ENCODE peak calls at places on chromosome X, in four cellular contexts. K, B, F and G are unnamed samples.

GRCh38 chrX:104137496-104137895 is 19.3 kb downstream of the SLC25A53 start:
- DNase-seq in K (peak), B (peak), F (no peak), G (no peak)

GRCh38 chrX:129843209-129843458 is 552 bp downstream of the ZDHHC9 start:
- DNase-seq in K (peak), B (no peak), F (no peak), G (no peak)

GRCh38 chrX:115460565-115460888 is 100.4 kb upstream of the PLS3 start:
- DNase-seq in K (peak), B (no peak), F (no peak), G (peak)

GRCh38 chrX:155997436-155997835 is at the start of gene IL9R:
- DNase-seq in K (no peak), B (peak), F (peak), G (no peak)

GRCh38 chrX:110786486-110786885 is 9.1 kb downstream of the CHRDL1 start:
- DNase-seq in K (no peak), B (no peak), F (no peak), G (peak)

GRCh38 chrX:118839334-118839958 is 15.8 kb downstream of the ZCCHC12 start:
- DNase-seq in K (peak), B (peak), F (no peak), G (peak)

GRCh38 chrX:2502668-2503519 is 2.1 kb upstream of the DHRSX start:
- DNase-seq in K (no peak), B (peak), F (no peak), G (peak)

GRCh38 chrX:123918106-123918721 is 43.3 kb upstream of the STAG2 start:
- DNase-seq in K (no peak), B (no peak), F (no peak), G (no peak)

GRCh38 chrX:120549483-120550452 is 11.0 kb downstream of the CUL4B start:
- DNase-seq in K (peak), B (peak), F (no peak), G (peak)

GRCh38 chrX:20594985-20595384 is 328.3 kb upstream of the RPS6KA3 start:
- DNase-seq in K (no peak), B (no peak), F (no peak), G (no peak)

GRCh38 chrX:13334491-13334890 is 14.6 kb upstream of the ATXN3L start:
- DNase-seq in K (no peak), B (no peak), F (no peak), G (peak)

GRCh38 chrX:3748052-3748559 is 34.7 kb upstream of the PRKX start:
- DNase-seq in K (no peak), B (no peak), F (no peak), G (no peak)

GRCh38 chrX:150517303-150517896 is 51.0 kb upstream of the MTM1 start:
- DNase-seq in K (no peak), B (no peak), F (no peak), G (peak)

GRCh38 chrX:130098202-130098552 is 12.1 kb downstream of the ELF4 start:
- DNase-seq in K (no peak), B (no peak), F (no peak), G (no peak)

GRCh38 chrX:18890724-18891560 is 93.0 kb downstream of the PHKA2 start:
- DNase-seq in K (no peak), B (no peak), F (no peak), G (no peak)

GRCh38 chrX:18892881-18893280 is 91.0 kb downstream of the PHKA2 start:
- DNase-seq in K (no peak), B (no peak), F (no peak), G (no peak)

GRCh38 chrX:18893536-18893935 is 90.4 kb downstream of the PHKA2 start:
- DNase-seq in K (no peak), B (no peak), F (no peak), G (no peak)

GRCh38 chrX:18889982-18890381 is 93.9 kb downstream of the PHKA2 start:
- DNase-seq in K (no peak), B (no peak), F (no peak), G (no peak)

DNA sequence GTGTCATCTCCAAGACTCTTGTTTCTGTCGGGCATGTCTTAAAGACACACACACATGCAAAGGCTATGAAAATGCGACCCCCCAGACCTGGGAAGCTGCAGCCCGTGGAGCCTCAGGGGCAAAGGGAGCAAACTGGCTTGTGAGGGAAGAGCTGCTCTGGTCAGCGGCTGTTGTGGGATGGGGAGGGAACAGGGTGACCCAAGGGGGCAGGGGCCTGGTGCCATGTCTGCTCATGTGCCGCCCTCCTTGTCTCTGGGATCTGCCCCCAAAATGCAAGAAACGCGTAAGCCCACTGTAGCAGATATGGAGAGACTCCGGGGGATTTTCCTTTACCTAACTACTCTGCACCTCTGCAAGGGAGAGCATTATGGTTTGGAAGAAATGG is 92.4 kb downstream of the PHKA2 start:
- DNase-seq in K (no peak), B (no peak), F (no peak), G (no peak)
- TF ChIP-seq FOS in K (no peak), B (no peak), F (no peak), G (no peak)

DNA sequence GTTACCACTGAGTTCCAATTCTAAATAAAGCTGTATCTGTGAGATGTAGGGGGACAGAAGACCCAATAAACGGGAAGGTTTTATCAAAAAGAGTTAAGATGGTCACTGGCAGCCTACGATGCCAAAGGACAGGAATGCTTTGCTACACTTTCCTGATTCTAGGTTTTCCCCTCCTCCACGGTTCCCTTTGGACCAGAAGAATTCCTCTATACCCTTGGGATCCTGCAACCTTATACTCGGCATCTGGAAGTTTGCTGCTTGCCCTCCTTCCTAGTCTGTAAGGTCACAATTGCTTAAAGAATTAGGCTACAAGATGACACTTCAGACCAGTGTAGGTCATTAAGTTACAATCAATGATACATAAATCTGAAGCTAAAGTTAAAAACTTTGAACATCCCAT is 64.3 kb downstream of the SCML2 start:
- DNase-seq in K (no peak), B (no peak), F (no peak), G (no peak)
- H3K4me3 ChIP-seq in K (no peak), B (no peak), F (no peak), G (no peak)

GRCh38 chrX:108347800-108348199 is 90.4 kb downstream of the COL4A6 start:
- DNase-seq in K (peak), B (no peak), F (no peak), G (no peak)
- TF ChIP-seq FOS in K (no peak), B (no peak), F (no peak), G (no peak)

GRCh38 chrX:153919281-153919680 is 6.8 kb downstream of the ARHGAP4 start:
- DNase-seq in K (no peak), B (no peak), F (no peak), G (no peak)

GRCh38 chrX:153921070-153921469 is 5.0 kb downstream of the ARHGAP4 start:
- DNase-seq in K (no peak), B (no peak), F (no peak), G (no peak)

GRCh38 chrX:153921511-153922285 is 4.4 kb downstream of the ARHGAP4 start:
- DNase-seq in K (no peak), B (no peak), F (no peak), G (no peak)

GRCh38 chrX:153920546-153920945 is 5.5 kb downstream of the ARHGAP4 start:
- DNase-seq in K (no peak), B (no peak), F (no peak), G (no peak)

GRCh38 chrX:153917814-153918213 is 8.2 kb downstream of the ARHGAP4 start:
- DNase-seq in K (no peak), B (no peak), F (no peak), G (no peak)
- H3K4me3 ChIP-seq in K (no peak), B (no peak), F (no peak), G (no peak)

DNA sequence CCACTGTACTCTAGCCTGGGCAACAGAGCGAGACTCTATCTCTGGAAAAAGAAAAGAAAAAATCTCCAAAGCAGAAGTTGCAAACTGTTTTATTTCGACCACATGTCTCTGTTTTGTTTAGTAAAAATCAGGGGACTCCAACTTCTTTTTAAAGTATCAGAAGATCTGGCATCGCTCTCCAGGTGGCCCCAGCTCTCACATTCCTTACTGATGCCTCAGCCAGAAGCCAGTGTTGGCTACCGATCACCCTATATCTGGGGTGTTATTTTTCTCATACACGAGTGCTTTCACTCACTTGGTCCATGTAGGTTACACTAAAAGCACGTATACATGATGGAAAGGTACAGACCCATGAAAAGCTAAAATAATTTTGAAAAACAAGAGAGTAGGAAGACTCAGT is 8.3 kb downstream of the MPP1 start:
- DNase-seq in K (no peak), B (no peak), F (no peak), G (no peak)
- TF ChIP-seq FOS in K (no peak), B (no peak), F (no peak), G (no peak)

DNA sequence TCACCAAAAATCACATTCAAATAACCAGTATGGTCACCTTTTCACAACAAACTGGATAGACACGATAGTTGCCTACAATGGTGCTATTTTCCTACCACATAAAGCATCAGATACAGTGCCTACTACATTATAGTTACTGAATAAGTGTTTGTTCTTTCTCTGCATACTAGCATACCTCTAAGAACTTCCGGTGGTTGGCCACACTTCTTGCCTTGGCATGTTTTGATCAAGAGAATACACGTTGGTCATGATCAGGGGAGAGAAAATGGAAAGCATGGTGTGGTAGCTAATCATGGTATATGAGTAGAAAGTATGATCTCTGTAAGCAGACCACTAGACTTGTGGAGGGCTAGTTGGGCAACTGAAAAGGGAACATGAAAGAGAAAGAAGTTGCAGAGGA is 322.8 kb upstream of the DIAPH2 start:
- DNase-seq in K (no peak), B (no peak), F (no peak), G (no peak)
- H3K4me3 ChIP-seq in K (no peak), B (no peak), F (no peak), G (no peak)

GRCh38 chrX:40933132-40934078 is 151.8 kb upstream of the USP9X start:
- DNase-seq in K (peak), B (peak), F (peak), G (peak)
- TF ChIP-seq FOS in K (no peak), B (no peak), F (no peak), G (no peak)

GRCh38 chrX:85504381-85504780 is 124.9 kb upstream of the POF1B start:
- DNase-seq in K (no peak), B (no peak), F (no peak), G (no peak)
- H3K4me3 ChIP-seq in K (no peak), B (no peak), F (no peak), G (no peak)

GRCh38 chrX:8988456-8988855 is 45.5 kb downstream of the FAM9B start:
- DNase-seq in K (no peak), B (no peak), F (no peak), G (peak)
- TF ChIP-seq FOS in K (no peak), B (no peak), F (no peak), G (no peak)